ENCODE peak calls at places on chromosomes 13 and 19, in ten cellular contexts. A is MM.1S, U is retina, H is neural progenitor cell, F is brain microvascular endothelial cell, N is mesendoderm, B is nucleus accumbens, S is NCI-H69, Y is transverse colon, M is fibroblast of pulmonary artery. E is an unnamed sample.

GRCh38 chr19:48194041-48194871 is 23.8 kb downstream of the ZSWIM9 start:
- DNase-seq in A (no peak), U (no peak), H (peak), F (no peak), N (peak), B (no peak), S (no peak), Y (no peak), M (peak), E (no peak)

GRCh38 chr13:80226645-80227044 is 114.3 kb downstream of the SPRY2 start:
- DNase-seq in A (no peak), U (no peak), H (no peak), F (no peak), N (no peak), B (no peak), S (no peak), Y (no peak), M (no peak), E (no peak)

GRCh38 chr13:79791471-79792042 is 310.6 kb downstream of the NDFIP2 start:
- DNase-seq in A (no peak), U (no peak), H (no peak), F (no peak), N (no peak), B (no peak), S (no peak), Y (no peak), M (no peak), E (no peak)

GRCh38 chr19:50794074-50794777 is 4.0 kb downstream of the ACP4 start:
- DNase-seq in A (peak), U (peak), H (no peak), F (no peak), N (no peak), B (no peak), S (peak), Y (peak), M (no peak), E (peak)

GRCh38 chr19:50478901-50479715 is 2.5 kb upstream of the GARIN5A start:
- DNase-seq in A (no peak), U (no peak), H (peak), F (peak), N (peak), B (no peak), S (peak), Y (no peak), M (peak), E (peak)

GRCh38 chr19:15456871-15457700 is 7.3 kb downstream of the RASAL3 start:
- DNase-seq in A (no peak), U (no peak), H (peak), F (no peak), N (peak), B (no peak), S (peak), Y (no peak), M (no peak), E (no peak)

GRCh38 chr19:2199215-2199614 is 35.5 kb downstream of the DOT1L start:
- DNase-seq in A (no peak), U (peak), H (peak), F (no peak), N (peak), B (no peak), S (no peak), Y (no peak), M (no peak), E (no peak)

GRCh38 chr13:95784161-95784880 is 107.4 kb downstream of the DNAJC3 start:
- DNase-seq in A (no peak), U (no peak), H (no peak), F (peak), N (peak), B (no peak), S (no peak), Y (no peak), M (peak), E (peak)

GRCh38 chr13:85798999-85799646 is at the start of gene SLITRK6:
- DNase-seq in A (no peak), U (peak), H (peak), F (peak), N (peak), B (no peak), S (peak), Y (no peak), M (peak), E (peak)

GRCh38 chr13:113744197-113745000 is 14.6 kb upstream of the TMEM255B start:
- DNase-seq in A (no peak), U (no peak), H (no peak), F (no peak), N (no peak), B (no peak), S (peak), Y (peak), M (no peak), E (no peak)

GRCh38 chr13:89816404-89816803 is 1531.1 kb upstream of the MIR17HG start:
- DNase-seq in A (no peak), U (no peak), H (no peak), F (no peak), N (no peak), B (no peak), S (no peak), Y (no peak), M (no peak), E (no peak)

GRCh38 chr19:35037716-35038622 is 3.6 kb upstream of the HPN start:
- DNase-seq in A (no peak), U (no peak), H (no peak), F (no peak), N (no peak), B (no peak), S (peak), Y (no peak), M (peak), E (peak)

GRCh38 chr13:48081739-48082138 is 13.2 kb downstream of the MED4 start:
- DNase-seq in A (no peak), U (no peak), H (no peak), F (no peak), N (no peak), B (no peak), S (no peak), Y (no peak), M (no peak), E (no peak)

GRCh38 chr13:114279770-114280169 is 1.6 kb upstream of the UPF3A start:
- DNase-seq in A (no peak), U (no peak), H (no peak), F (no peak), N (no peak), B (no peak), S (peak), Y (no peak), M (no peak), E (no peak)

GRCh38 chr19:13055213-13056051 is 47.2 kb downstream of the LYL1 start:
- DNase-seq in A (no peak), U (peak), H (peak), F (peak), N (peak), B (no peak), S (peak), Y (peak), M (peak), E (peak)

GRCh38 chr13:113554333-113554700 is 30.2 kb upstream of the TFDP1 start:
- DNase-seq in A (no peak), U (no peak), H (no peak), F (no peak), N (no peak), B (no peak), S (no peak), Y (no peak), M (no peak), E (no peak)